ENCODE peak calls at places on chromosomes 2 and 18, in ten cellular contexts. One of them, this sample, is unnamed.

GRCh38 chr18:14747513-14748474 is at the start of gene ANKRD30B:
- DNase-seq in lower leg skin: no peak
- DNase-seq in PC-3: no peak
- DNase-seq in Karpas-422: no peak
- DNase-seq in GM06990: no peak
- DNase-seq in Panc1: no peak
- DNase-seq in fibroblast of mammary gland: no peak
- DNase-seq in adrenal gland: no peak
- DNase-seq in OCI-LY7: no peak
- DNase-seq in tibial artery: no peak
- DNase-seq in this sample: no peak

GRCh38 chr2:32591669-32592463 is 36.0 kb upstream of the TTC27 start:
- DNase-seq in GM06990: no peak
- DNase-seq in OCI-LY7: peak
- DNase-seq in Panc1: no peak
- DNase-seq in PC-3: peak
- DNase-seq in Karpas-422: no peak
- DNase-seq in adrenal gland: no peak
- DNase-seq in lower leg skin: no peak
- DNase-seq in tibial artery: no peak
- DNase-seq in fibroblast of mammary gland: peak
- DNase-seq in this sample: peak

GRCh38 chr2:20071397-20072383 is 20.3 kb upstream of the LAPTM4A start:
- DNase-seq in Panc1: no peak
- DNase-seq in tibial artery: no peak
- DNase-seq in GM06990: no peak
- DNase-seq in Karpas-422: no peak
- DNase-seq in PC-3: peak
- DNase-seq in fibroblast of mammary gland: peak
- DNase-seq in adrenal gland: peak
- DNase-seq in lower leg skin: peak
- DNase-seq in OCI-LY7: no peak
- DNase-seq in this sample: peak

GRCh38 chr2:61493523-61493942 is 22.6 kb upstream of the USP34 start:
- DNase-seq in OCI-LY7: peak
- DNase-seq in fibroblast of mammary gland: peak
- DNase-seq in PC-3: no peak
- DNase-seq in Karpas-422: peak
- DNase-seq in adrenal gland: no peak
- DNase-seq in lower leg skin: no peak
- DNase-seq in tibial artery: no peak
- DNase-seq in Panc1: no peak
- DNase-seq in GM06990: no peak
- DNase-seq in this sample: no peak

GRCh38 chr2:11757101-11757500 is 10.7 kb downstream of the LPIN1 start:
- DNase-seq in Karpas-422: no peak
- DNase-seq in Panc1: no peak
- DNase-seq in tibial artery: no peak
- DNase-seq in adrenal gland: no peak
- DNase-seq in fibroblast of mammary gland: no peak
- DNase-seq in GM06990: no peak
- DNase-seq in OCI-LY7: no peak
- DNase-seq in PC-3: no peak
- DNase-seq in lower leg skin: no peak
- DNase-seq in this sample: no peak

GRCh38 chr2:2825062-2825461 is 494.0 kb upstream of the MYT1L start:
- DNase-seq in Karpas-422: no peak
- DNase-seq in adrenal gland: no peak
- DNase-seq in PC-3: no peak
- DNase-seq in Panc1: no peak
- DNase-seq in GM06990: no peak
- DNase-seq in lower leg skin: no peak
- DNase-seq in OCI-LY7: no peak
- DNase-seq in tibial artery: no peak
- DNase-seq in fibroblast of mammary gland: no peak
- DNase-seq in this sample: no peak

GRCh38 chr2:18119883-18120282 is 241.4 kb downstream of the KCNS3 start:
- DNase-seq in fibroblast of mammary gland: peak
- DNase-seq in tibial artery: no peak
- DNase-seq in Panc1: no peak
- DNase-seq in Karpas-422: no peak
- DNase-seq in GM06990: no peak
- DNase-seq in PC-3: no peak
- DNase-seq in OCI-LY7: no peak
- DNase-seq in lower leg skin: no peak
- DNase-seq in adrenal gland: peak
- DNase-seq in this sample: no peak

GRCh38 chr2:129734343-129735034 is 245.0 kb upstream of the RAB6C start:
- DNase-seq in OCI-LY7: no peak
- DNase-seq in adrenal gland: no peak
- DNase-seq in GM06990: no peak
- DNase-seq in fibroblast of mammary gland: no peak
- DNase-seq in Panc1: no peak
- DNase-seq in PC-3: no peak
- DNase-seq in tibial artery: no peak
- DNase-seq in Karpas-422: no peak
- DNase-seq in lower leg skin: peak
- DNase-seq in this sample: no peak

GRCh38 chr2:119494163-119494790 is 30.0 kb downstream of the SCTR start:
- DNase-seq in PC-3: no peak
- DNase-seq in fibroblast of mammary gland: no peak
- DNase-seq in lower leg skin: no peak
- DNase-seq in Panc1: no peak
- DNase-seq in adrenal gland: no peak
- DNase-seq in OCI-LY7: no peak
- DNase-seq in Karpas-422: no peak
- DNase-seq in GM06990: no peak
- DNase-seq in tibial artery: peak
- DNase-seq in this sample: no peak

GRCh38 chr2:170818294-170819104 is 1.8 kb downstream of the GAD1 start:
- DNase-seq in fibroblast of mammary gland: no peak
- DNase-seq in OCI-LY7: no peak
- DNase-seq in PC-3: no peak
- DNase-seq in GM06990: no peak
- DNase-seq in lower leg skin: peak
- DNase-seq in tibial artery: no peak
- DNase-seq in adrenal gland: no peak
- DNase-seq in Karpas-422: no peak
- DNase-seq in Panc1: no peak
- DNase-seq in this sample: no peak

GRCh38 chr2:152407806-152408205 is 72.8 kb downstream of the FMNL2 start:
- DNase-seq in lower leg skin: no peak
- DNase-seq in Panc1: no peak
- DNase-seq in fibroblast of mammary gland: no peak
- DNase-seq in tibial artery: no peak
- DNase-seq in GM06990: no peak
- DNase-seq in PC-3: no peak
- DNase-seq in Karpas-422: no peak
- DNase-seq in OCI-LY7: no peak
- DNase-seq in adrenal gland: no peak
- DNase-seq in this sample: no peak

GRCh38 chr2:16125614-16126125 is 185.3 kb downstream of the MYCN start:
- DNase-seq in tibial artery: no peak
- DNase-seq in GM06990: no peak
- DNase-seq in Karpas-422: no peak
- DNase-seq in fibroblast of mammary gland: no peak
- DNase-seq in lower leg skin: no peak
- DNase-seq in OCI-LY7: no peak
- DNase-seq in adrenal gland: no peak
- DNase-seq in PC-3: no peak
- DNase-seq in Panc1: no peak
- DNase-seq in this sample: no peak

GRCh38 chr2:101418704-101419663 is 31.7 kb upstream of the CREG2 start:
- DNase-seq in GM06990: no peak
- DNase-seq in lower leg skin: peak
- DNase-seq in Panc1: peak
- DNase-seq in PC-3: peak
- DNase-seq in OCI-LY7: peak
- DNase-seq in adrenal gland: peak
- DNase-seq in Karpas-422: peak
- DNase-seq in tibial artery: no peak
- DNase-seq in fibroblast of mammary gland: peak
- DNase-seq in this sample: peak

GRCh38 chr2:61117534-61117933 is 44.5 kb upstream of the C2orf74 start:
- DNase-seq in PC-3: peak
- DNase-seq in fibroblast of mammary gland: peak
- DNase-seq in OCI-LY7: no peak
- DNase-seq in tibial artery: no peak
- DNase-seq in lower leg skin: no peak
- DNase-seq in GM06990: peak
- DNase-seq in adrenal gland: no peak
- DNase-seq in Panc1: no peak
- DNase-seq in Karpas-422: no peak
- DNase-seq in this sample: no peak

GRCh38 chr18:48031641-48032040 is 101.2 kb upstream of the SMAD2 start:
- DNase-seq in Panc1: no peak
- DNase-seq in GM06990: no peak
- DNase-seq in fibroblast of mammary gland: no peak
- DNase-seq in PC-3: no peak
- DNase-seq in lower leg skin: peak
- DNase-seq in Karpas-422: no peak
- DNase-seq in tibial artery: peak
- DNase-seq in adrenal gland: peak
- DNase-seq in OCI-LY7: no peak
- DNase-seq in this sample: no peak
- H3K4me3 ChIP-seq in Panc1: no peak
- H3K4me3 ChIP-seq in GM06990: no peak
- H3K4me3 ChIP-seq in fibroblast of mammary gland: no peak
- H3K4me3 ChIP-seq in PC-3: no peak
- H3K4me3 ChIP-seq in lower leg skin: no peak
- H3K4me3 ChIP-seq in Karpas-422: no peak
- H3K4me3 ChIP-seq in tibial artery: no peak
- H3K4me3 ChIP-seq in adrenal gland: no peak
- H3K4me3 ChIP-seq in OCI-LY7: no peak
- H3K4me3 ChIP-seq in this sample: no peak

DNA sequence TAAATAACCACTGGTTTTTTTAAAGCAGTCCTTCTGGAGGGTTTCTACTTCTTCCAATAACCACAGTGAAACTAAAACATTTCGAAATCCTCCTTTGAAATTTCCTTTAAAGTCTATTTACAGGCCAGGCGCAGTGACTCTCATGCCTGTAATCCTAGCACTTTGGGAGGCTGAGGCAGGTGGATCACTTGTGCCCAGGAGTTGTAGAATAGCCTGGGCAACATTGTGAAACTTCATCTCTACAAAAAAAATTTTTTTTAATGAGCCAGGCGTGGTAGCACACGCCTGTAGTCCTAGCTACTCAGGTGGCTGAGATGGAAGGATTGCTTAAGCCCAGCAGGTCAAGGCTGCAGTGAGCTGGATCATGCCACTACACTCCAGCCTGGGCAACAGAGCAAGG is 15.2 kb downstream of the KIDINS220 start:
- DNase-seq in OCI-LY7: no peak
- DNase-seq in lower leg skin: no peak
- DNase-seq in Karpas-422: no peak
- DNase-seq in adrenal gland: peak
- DNase-seq in Panc1: no peak
- DNase-seq in PC-3: no peak
- DNase-seq in GM06990: no peak
- DNase-seq in fibroblast of mammary gland: peak
- DNase-seq in tibial artery: no peak
- DNase-seq in this sample: peak
- H3K4me3 ChIP-seq in OCI-LY7: no peak
- H3K4me3 ChIP-seq in lower leg skin: no peak
- H3K4me3 ChIP-seq in Karpas-422: no peak
- H3K4me3 ChIP-seq in adrenal gland: no peak
- H3K4me3 ChIP-seq in Panc1: no peak
- H3K4me3 ChIP-seq in PC-3: no peak
- H3K4me3 ChIP-seq in GM06990: no peak
- H3K4me3 ChIP-seq in fibroblast of mammary gland: no peak
- H3K4me3 ChIP-seq in tibial artery: no peak
- H3K4me3 ChIP-seq in this sample: no peak

DNA sequence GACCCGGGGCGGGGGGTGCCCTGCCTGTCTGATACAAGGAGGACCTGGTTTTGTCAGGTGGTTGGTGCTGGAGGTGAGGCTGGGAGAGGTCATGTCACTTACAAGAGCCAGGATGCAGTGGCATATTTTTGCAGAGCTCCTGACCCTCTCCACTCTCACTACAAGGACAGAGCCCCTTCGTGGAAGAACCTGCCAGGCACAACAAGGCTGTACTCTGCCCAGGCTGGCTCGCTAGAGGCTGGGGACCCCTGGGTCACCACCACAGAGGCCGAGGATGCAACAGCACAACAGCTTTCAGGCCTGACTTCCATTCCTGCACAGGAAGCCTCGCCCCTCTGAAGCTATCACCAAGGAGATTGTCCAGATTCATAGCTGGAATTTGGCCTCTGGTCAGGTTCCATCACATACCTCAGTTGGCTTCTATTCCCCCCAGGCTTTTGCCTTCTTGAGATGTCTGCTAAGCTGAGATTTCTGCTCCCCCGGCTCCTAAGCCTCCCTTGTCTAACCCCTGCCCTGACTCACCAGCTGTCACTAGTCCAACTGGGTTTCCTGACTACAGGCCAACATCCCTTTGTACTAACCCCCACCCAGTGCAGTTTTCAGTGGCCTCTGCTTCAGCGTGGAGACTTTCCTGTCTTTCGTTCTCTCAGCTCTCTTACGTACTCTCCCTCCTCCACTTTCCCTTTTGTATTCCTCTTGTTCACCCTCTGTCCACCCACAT is 132.5 kb upstream of the EPAS1 start:
- DNase-seq in adrenal gland: peak
- DNase-seq in Panc1: no peak
- DNase-seq in lower leg skin: peak
- DNase-seq in OCI-LY7: no peak
- DNase-seq in tibial artery: peak
- DNase-seq in fibroblast of mammary gland: peak
- DNase-seq in GM06990: no peak
- DNase-seq in Karpas-422: no peak
- DNase-seq in PC-3: peak
- DNase-seq in this sample: peak
- H3K4me3 ChIP-seq in adrenal gland: no peak
- H3K4me3 ChIP-seq in Panc1: no peak
- H3K4me3 ChIP-seq in lower leg skin: no peak
- H3K4me3 ChIP-seq in OCI-LY7: no peak
- H3K4me3 ChIP-seq in tibial artery: no peak
- H3K4me3 ChIP-seq in fibroblast of mammary gland: no peak
- H3K4me3 ChIP-seq in GM06990: no peak
- H3K4me3 ChIP-seq in Karpas-422: no peak
- H3K4me3 ChIP-seq in PC-3: peak
- H3K4me3 ChIP-seq in this sample: no peak

DNA sequence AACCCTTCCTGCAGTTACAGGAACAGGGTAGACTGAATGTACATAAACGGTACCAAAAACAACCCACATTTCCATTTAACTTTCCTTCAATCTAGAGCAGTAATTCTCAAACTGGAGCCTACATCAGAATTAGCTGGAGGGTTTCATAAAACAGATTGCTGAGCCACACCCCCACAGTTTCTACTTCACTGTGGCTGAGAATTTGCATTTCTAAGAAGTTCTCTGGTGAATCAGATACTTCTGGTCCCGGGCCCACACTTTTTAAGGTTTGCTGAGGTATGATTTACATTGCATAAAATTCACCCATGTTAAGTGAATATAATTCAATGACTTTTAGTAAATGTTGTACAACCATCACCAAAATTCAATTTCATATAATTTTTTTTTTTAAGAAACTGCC is 113.7 kb downstream of the SRBD1 start:
- DNase-seq in Panc1: no peak
- DNase-seq in Karpas-422: peak
- DNase-seq in fibroblast of mammary gland: peak
- DNase-seq in lower leg skin: no peak
- DNase-seq in PC-3: no peak
- DNase-seq in tibial artery: no peak
- DNase-seq in OCI-LY7: peak
- DNase-seq in adrenal gland: no peak
- DNase-seq in GM06990: peak
- DNase-seq in this sample: no peak
- H3K4me3 ChIP-seq in Panc1: no peak
- H3K4me3 ChIP-seq in Karpas-422: no peak
- H3K4me3 ChIP-seq in fibroblast of mammary gland: no peak
- H3K4me3 ChIP-seq in lower leg skin: no peak
- H3K4me3 ChIP-seq in PC-3: no peak
- H3K4me3 ChIP-seq in tibial artery: no peak
- H3K4me3 ChIP-seq in OCI-LY7: no peak
- H3K4me3 ChIP-seq in adrenal gland: no peak
- H3K4me3 ChIP-seq in GM06990: no peak
- H3K4me3 ChIP-seq in this sample: no peak

This sample was measured in bronchial epithelial cell.